ENCODE peak calls at places on chromosomes 3 and 15, in seven cellular contexts. Z, V, B, K, J, A and E are unnamed samples.

GRCh38 chr15:39291036-39291435 is 289.8 kb upstream of the THBS1 start:
- DNase-seq in V (no peak), B (no peak), Z (no peak), J (no peak), A (no peak), K (no peak), E (no peak)

GRCh38 chr15:34850121-34850520 is 54.8 kb upstream of the ACTC1 start:
- DNase-seq in J (no peak), V (no peak), B (peak; percentile 18), A (no peak), K (no peak), Z (peak; percentile 9), E (no peak)

GRCh38 chr15:69590932-69591524 is 138.4 kb downstream of the RPLP1 start:
- DNase-seq in V (no peak), J (no peak), B (no peak), A (no peak), Z (no peak), K (no peak), E (no peak)

GRCh38 chr3:71495708-71496472 is 87.6 kb downstream of the FOXP1 start:
- DNase-seq in Z (no peak), V (no peak), J (peak; percentile 72), A (no peak), K (peak; percentile 75), B (peak; percentile 47), E (no peak)

GRCh38 chr3:48125026-48125704 is 63.1 kb downstream of the CDC25A start:
- DNase-seq in B (no peak), J (peak; percentile 86), K (peak; percentile 60), Z (no peak), A (no peak), V (no peak), E (no peak)

GRCh38 chr15:26082833-26083174 is 219.7 kb upstream of the ATP10A start:
- DNase-seq in J (no peak), Z (no peak), A (no peak), V (no peak), K (no peak), B (no peak), E (peak; percentile 22)

GRCh38 chr15:99594916-99595315 is 29.1 kb downstream of the MEF2A start:
- DNase-seq in K (no peak), J (no peak), Z (no peak), B (no peak), V (no peak), A (no peak), E (no peak)

GRCh38 chr15:43493687-43494472 is 924 bp upstream of the TP53BP1 start:
- DNase-seq in Z (no peak), K (no peak), B (no peak), J (no peak), A (no peak), V (no peak), E (no peak)

GRCh38 chr15:79418693-79419279 is 13.3 kb upstream of the MINAR1 start:
- DNase-seq in B (no peak), Z (peak; percentile 10), K (peak; percentile 30), J (no peak), A (no peak), V (no peak), E (no peak)

GRCh38 chr3:128290484-128290883 is 137.2 kb downstream of the EEFSEC start:
- DNase-seq in A (no peak), B (no peak), V (no peak), J (no peak), Z (no peak), K (no peak), E (no peak)

GRCh38 chr3:184234224-184234623 is 4.8 kb downstream of the VWA5B2 start:
- DNase-seq in V (peak; percentile 69), A (no peak), J (peak; percentile 56), Z (peak; percentile 41), B (peak; percentile 40), K (peak; percentile 48), E (peak; percentile 44)

GRCh38 chr15:70203981-70204560 is 106.4 kb upstream of the TLE3 start:
- DNase-seq in Z (no peak), J (no peak), A (no peak), B (no peak), V (no peak), K (no peak), E (peak; percentile 28)

GRCh38 chr3:112376413-112376812 is 43.5 kb downstream of the CD200 start:
- DNase-seq in V (no peak), Z (no peak), K (no peak), J (no peak), B (no peak), A (no peak), E (no peak)

GRCh38 chr3:178036745-178037144 is 499.5 kb upstream of the KCNMB2 start:
- DNase-seq in K (no peak), J (peak; percentile 61), Z (no peak), V (no peak), A (no peak), B (no peak), E (no peak)

GRCh38 chr3:142288032-142288638 is 62.8 kb upstream of the GK5 start:
- DNase-seq in B (no peak), K (peak; percentile 53), A (no peak), V (no peak), Z (no peak), J (no peak), E (peak; percentile 10)

GRCh38 chr3:151307131-151307530 is 9.5 kb downstream of the GPR87 start:
- DNase-seq in V (no peak), Z (no peak), B (no peak), K (peak; percentile 23), J (no peak), A (no peak), E (no peak)

GRCh38 chr3:151307583-151307982 is 9.0 kb downstream of the GPR87 start:
- DNase-seq in A (no peak), J (no peak), K (no peak), B (no peak), V (no peak), Z (no peak), E (no peak)

GRCh38 chr3:151305081-151305777 is 11.4 kb downstream of the GPR87 start:
- DNase-seq in A (peak; percentile 48), V (peak; percentile 56), B (peak; percentile 38), K (peak; percentile 93), J (peak; percentile 97), Z (no peak), E (peak; percentile 92)

GRCh38 chr3:151306168-151306810 is 10.3 kb downstream of the GPR87 start:
- DNase-seq in V (no peak), A (no peak), B (no peak), Z (no peak), K (no peak), J (no peak), E (no peak)

GRCh38 chr3:151305778-151306157 is 10.9 kb downstream of the GPR87 start:
- DNase-seq in J (peak; percentile 48), A (no peak), K (no peak), Z (no peak), B (no peak), V (no peak), E (no peak)
- H3K4me3 ChIP-seq in J (peak overlapping the region; percentile 23), A (no peak overlapping the region), K (no peak overlapping the region), Z (no peak overlapping the region), B (no peak overlapping the region), V (no peak overlapping the region), E (no peak overlapping the region)

GRCh38 chr15:89332446-89332845 is 2.2 kb downstream of the POLG start:
- DNase-seq in V (no peak), B (no peak), Z (no peak), K (peak; percentile 62), J (peak; percentile 59), A (no peak), E (no peak)
- H3K4me3 ChIP-seq in V (peak overlapping the region; percentile 12), B (no peak overlapping the region), Z (no peak overlapping the region), K (no peak overlapping the region), J (peak overlapping the region; percentile 89), A (no peak overlapping the region), E (no peak overlapping the region)

GRCh38 chr3:12954891-12955650 is 113.7 kb upstream of the RPL32 start:
- DNase-seq in V (peak; percentile 82), Z (peak; percentile 82), A (peak; percentile 86), J (peak; percentile 84), K (no peak), B (peak; percentile 53), E (peak; percentile 87)

GRCh38 chr3:12956316-12956660 is 114.9 kb upstream of the RPL32 start:
- DNase-seq in A (no peak), Z (no peak), B (no peak), K (no peak), J (no peak), V (no peak), E (no peak)

GRCh38 chr3:12954180-12954579 is 112.8 kb upstream of the RPL32 start:
- DNase-seq in J (no peak), B (no peak), A (no peak), Z (no peak), V (no peak), K (no peak), E (no peak)

GRCh38 chr3:12957334-12957733 is 115.9 kb downstream of the IQSEC1 start:
- DNase-seq in J (no peak), K (no peak), B (no peak), A (no peak), Z (no peak), V (no peak), E (peak; percentile 15)

DNA sequence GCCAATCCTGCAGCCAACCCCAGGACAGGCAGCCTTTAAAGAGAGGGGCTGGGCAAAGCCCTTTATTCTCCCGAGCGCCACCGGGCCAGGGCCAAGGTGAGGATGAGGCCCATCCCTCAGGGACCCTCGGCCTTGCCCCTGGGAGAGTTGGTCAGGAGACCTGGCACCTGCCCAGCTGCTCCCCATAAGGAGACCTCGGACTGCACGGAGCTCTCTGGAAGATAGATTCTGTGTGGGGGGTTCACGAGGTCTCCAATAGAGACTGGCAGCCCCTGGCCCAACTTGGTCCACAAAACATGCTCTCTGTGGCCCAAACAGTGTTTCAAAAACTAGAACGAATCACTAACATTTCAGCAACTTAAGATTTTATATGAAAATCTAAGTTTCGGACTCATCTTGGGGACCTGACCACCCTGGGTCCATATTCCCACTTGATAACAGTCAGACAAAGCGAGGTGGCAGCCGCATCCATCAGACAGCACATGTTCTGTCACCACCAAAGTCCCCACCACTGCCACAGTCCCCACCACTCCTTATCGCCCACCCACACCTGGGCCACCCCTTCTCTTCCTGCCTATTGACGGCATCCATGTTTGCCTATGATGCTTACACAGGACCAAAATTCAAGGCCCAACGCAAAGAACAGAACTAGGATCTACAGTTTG is 114.4 kb upstream of the RPL32 start:
- DNase-seq in B (no peak), A (no peak), J (no peak), K (no peak), V (no peak), Z (no peak), E (no peak)
- H3K4me3 ChIP-seq in B (no peak overlapping the region), A (no peak overlapping the region), J (no peak overlapping the region), K (no peak overlapping the region), V (no peak overlapping the region), Z (no peak overlapping the region), E (no peak overlapping the region)

DNA sequence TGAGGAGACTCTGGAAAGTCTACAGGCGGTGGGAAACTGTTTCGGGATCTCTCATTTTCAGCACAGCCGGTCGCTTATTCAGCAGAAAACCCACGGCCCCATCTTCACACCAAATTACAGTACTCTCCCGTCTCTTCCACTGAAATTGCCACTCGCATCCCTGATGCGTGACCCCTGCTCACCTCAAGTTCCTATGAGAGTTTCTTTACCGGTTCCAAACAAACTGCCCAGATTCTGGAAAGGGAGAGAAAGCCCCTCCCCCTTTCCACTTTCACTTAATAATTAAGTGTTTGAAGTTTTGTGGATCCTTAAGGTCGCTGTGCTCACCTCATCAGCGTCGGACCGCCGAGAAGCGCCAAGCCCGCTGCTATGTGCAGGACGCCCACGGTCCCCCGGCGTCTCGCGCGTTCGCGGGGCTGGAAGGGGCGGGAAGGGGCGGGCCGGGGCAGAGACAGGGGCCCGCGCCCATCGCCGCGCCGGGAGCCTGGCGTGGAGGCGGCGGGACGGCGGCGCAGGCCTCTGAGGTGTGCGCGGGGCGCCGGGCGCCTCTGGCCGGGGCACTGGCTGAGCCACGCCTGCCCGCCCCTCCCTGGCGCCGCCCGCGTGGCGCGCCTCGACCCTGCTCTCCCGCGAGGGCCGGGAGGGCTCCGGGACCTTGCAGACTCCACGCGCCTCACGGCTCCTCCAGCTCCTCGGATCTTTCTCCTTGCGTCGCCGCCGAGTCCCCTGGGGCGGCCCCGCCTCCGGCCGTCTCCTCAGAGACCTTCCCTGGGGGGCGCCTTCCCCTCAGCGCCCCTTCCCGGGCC is at the start of gene GPR156:
- DNase-seq in B (no peak), K (peak; percentile 64), J (peak; percentile 52), A (no peak), V (peak; percentile 21), Z (no peak), E (no peak)
- H3K4me3 ChIP-seq in B (peak within 1 kb of the TSS; percentile 21), K (peak within 1 kb of the TSS; percentile 77), J (peak within 1 kb of the TSS; percentile 80), A (peak within 1 kb of the TSS; percentile 14), V (peak within 1 kb of the TSS; percentile 59), Z (peak within 1 kb of the TSS; percentile 20), E (peak within 1 kb of the TSS; percentile 44)